ENCODE peak calls at places on chromosome 10, in four cellular contexts. M is HepG2, Y is A549, O is K562. T is an unnamed sample.

GRCh38 chr10:103295391-103296044 is 18.6 kb downstream of the INA start:
- DNase-seq in M (no peak), Y (peak), O (no peak), T (no peak)

GRCh38 chr10:13708256-13708990 is 121.7 kb downstream of the PRPF18 start:
- DNase-seq in M (no peak), Y (no peak), O (no peak), T (no peak)

GRCh38 chr10:101772895-101773761 is 2.8 kb downstream of the FGF8 start:
- DNase-seq in M (no peak), Y (no peak), O (no peak), T (peak)

GRCh38 chr10:76647276-76647675 is 990.3 kb downstream of the KCNMA1 start:
- DNase-seq in M (no peak), Y (no peak), O (no peak), T (no peak)

GRCh38 chr10:1102836-1103235 is 46.7 kb downstream of the WDR37 start:
- DNase-seq in M (no peak), Y (no peak), O (no peak), T (no peak)

GRCh38 chr10:124370426-124370825 is 48.3 kb downstream of the OAT start:
- DNase-seq in M (no peak), Y (no peak), O (no peak), T (no peak)

GRCh38 chr10:124126711-124127385 is 33.5 kb upstream of the CHST15 start:
- DNase-seq in M (no peak), Y (no peak), O (no peak), T (no peak)

GRCh38 chr10:50503661-50504320 is 120.0 kb downstream of the SGMS1 start:
- DNase-seq in M (no peak), Y (no peak), O (peak), T (no peak)

GRCh38 chr10:34504534-34504933 is 310.6 kb downstream of the PARD3 start:
- DNase-seq in M (peak), Y (peak), O (peak), T (no peak)

GRCh38 chr10:70144372-70145110 is 2.0 kb downstream of the TYSND1 start:
- DNase-seq in M (no peak), Y (no peak), O (no peak), T (no peak)

GRCh38 chr10:28551086-28551485 is 18.2 kb downstream of the WAC start:
- DNase-seq in M (no peak), Y (no peak), O (no peak), T (no peak)

GRCh38 chr10:101273736-101274135 is 44.5 kb upstream of the LBX1 start:
- DNase-seq in M (no peak), Y (no peak), O (no peak), T (no peak)

GRCh38 chr10:103837370-103838094 is 17.8 kb downstream of the SH3PXD2A start:
- DNase-seq in M (no peak), Y (no peak), O (no peak), T (peak)

GRCh38 chr10:119516381-119517234 is 25.9 kb downstream of the RGS10 start:
- DNase-seq in M (no peak), Y (no peak), O (peak), T (no peak)

GRCh38 chr10:45442670-45443069 is 68.7 kb downstream of the ALOX5 start:
- DNase-seq in M (no peak), Y (no peak), O (peak), T (no peak)

GRCh38 chr10:50927522-50928189 is 42.2 kb upstream of the A1CF start:
- DNase-seq in M (no peak), Y (no peak), O (no peak), T (no peak)

GRCh38 chr10:103666109-103666508 is 172.6 kb downstream of the NEURL1 start:
- DNase-seq in M (no peak), Y (peak), O (peak), T (no peak)

GRCh38 chr10:76286536-76286935 is 855.1 kb downstream of the LRMDA start:
- DNase-seq in M (no peak), Y (no peak), O (no peak), T (no peak)

GRCh38 chr10:21727452-21728168 is 193.6 kb downstream of the MLLT10 start:
- DNase-seq in M (peak), Y (peak), O (no peak), T (no peak)

GRCh38 chr10:124710266-124710881 is 33.8 kb downstream of the FAM53B start:
- DNase-seq in M (no peak), Y (no peak), O (no peak), T (no peak)

GRCh38 chr10:48442809-48443177 is 136.3 kb downstream of the MAPK8 start:
- DNase-seq in M (no peak), Y (no peak), O (no peak), T (no peak)

GRCh38 chr10:102644066-102644645 is at the start of gene TRIM8:
- DNase-seq in M (peak), Y (peak), O (peak), T (no peak)

GRCh38 chr10:114045071-114045737 is 1.5 kb downstream of the ADRB1 start:
- DNase-seq in M (no peak), Y (no peak), O (no peak), T (peak)

GRCh38 chr10:120600871-120601644 is 144.0 kb downstream of the PLPP4 start:
- DNase-seq in M (no peak), Y (no peak), O (peak), T (no peak)

GRCh38 chr10:83222300-83222699 is 917.0 kb upstream of the GHITM start:
- DNase-seq in M (no peak), Y (no peak), O (no peak), T (no peak)

GRCh38 chr10:69896601-69897000 is 94.9 kb downstream of the COL13A1 start:
- DNase-seq in M (no peak), Y (no peak), O (no peak), T (no peak)

GRCh38 chr10:96588060-96588554 is 1.3 kb upstream of the TM9SF3 start:
- DNase-seq in M (peak), Y (no peak), O (no peak), T (no peak)

GRCh38 chr10:34649385-34649784 is 165.7 kb downstream of the PARD3 start:
- DNase-seq in M (no peak), Y (no peak), O (no peak), T (no peak)

GRCh38 chr10:70381491-70382421 is 669 bp downstream of the LRRC20 start:
- DNase-seq in M (no peak), Y (peak), O (peak), T (peak)

GRCh38 chr10:79112898-79113431 is 44.2 kb downstream of the ZMIZ1 start:
- DNase-seq in M (no peak), Y (peak), O (no peak), T (peak)
- TF ChIP-seq EP300 in M (no peak), Y (no peak), O (no peak), T (peak)

GRCh38 chr10:15324113-15324512 is 47.0 kb downstream of the FAM171A1 start:
- DNase-seq in M (no peak), Y (no peak), O (no peak), T (no peak)

GRCh38 chr10:15321431-15322321 is 49.4 kb downstream of the FAM171A1 start:
- DNase-seq in M (no peak), Y (no peak), O (no peak), T (no peak)

GRCh38 chr10:15320118-15320517 is 51.0 kb downstream of the FAM171A1 start:
- DNase-seq in M (no peak), Y (no peak), O (no peak), T (no peak)

GRCh38 chr10:15316877-15317464 is 54.1 kb downstream of the FAM171A1 start:
- DNase-seq in M (no peak), Y (no peak), O (no peak), T (no peak)

DNA sequence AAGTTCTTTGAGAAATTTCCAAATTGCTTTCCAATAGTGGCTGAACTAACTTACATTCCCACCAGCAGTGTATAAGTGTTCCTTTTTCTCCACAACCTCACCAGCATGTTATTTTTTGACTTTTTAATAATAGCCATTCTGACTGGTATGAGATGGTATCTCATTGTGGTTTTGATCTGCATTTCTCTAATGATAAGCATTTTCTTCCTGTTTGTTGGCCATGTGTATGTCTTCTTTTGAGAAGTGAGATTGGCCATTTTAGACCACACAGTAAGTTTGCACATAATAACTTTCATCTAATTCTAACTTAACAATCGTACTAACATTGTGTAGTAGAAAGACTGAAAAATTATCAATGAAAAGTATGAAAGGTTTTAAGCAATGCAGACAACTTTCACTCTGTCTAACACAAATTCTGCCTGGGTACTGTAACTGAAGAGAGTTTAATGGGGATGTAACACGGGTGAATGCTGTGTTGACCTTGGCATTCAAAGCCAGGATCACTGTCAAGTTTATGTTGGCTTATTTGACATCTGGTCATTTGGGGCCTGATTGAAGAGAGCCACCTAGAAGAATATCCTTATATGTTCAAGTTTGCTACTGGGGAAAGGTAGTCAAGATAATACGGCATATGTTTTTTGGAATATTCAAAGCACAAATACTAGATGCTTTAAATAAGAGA is 50.4 kb downstream of the FAM171A1 start:
- DNase-seq in M (no peak), Y (no peak), O (no peak), T (no peak)
- H3K27ac ChIP-seq in M (no peak), Y (no peak), O (no peak), T (no peak)

DNA sequence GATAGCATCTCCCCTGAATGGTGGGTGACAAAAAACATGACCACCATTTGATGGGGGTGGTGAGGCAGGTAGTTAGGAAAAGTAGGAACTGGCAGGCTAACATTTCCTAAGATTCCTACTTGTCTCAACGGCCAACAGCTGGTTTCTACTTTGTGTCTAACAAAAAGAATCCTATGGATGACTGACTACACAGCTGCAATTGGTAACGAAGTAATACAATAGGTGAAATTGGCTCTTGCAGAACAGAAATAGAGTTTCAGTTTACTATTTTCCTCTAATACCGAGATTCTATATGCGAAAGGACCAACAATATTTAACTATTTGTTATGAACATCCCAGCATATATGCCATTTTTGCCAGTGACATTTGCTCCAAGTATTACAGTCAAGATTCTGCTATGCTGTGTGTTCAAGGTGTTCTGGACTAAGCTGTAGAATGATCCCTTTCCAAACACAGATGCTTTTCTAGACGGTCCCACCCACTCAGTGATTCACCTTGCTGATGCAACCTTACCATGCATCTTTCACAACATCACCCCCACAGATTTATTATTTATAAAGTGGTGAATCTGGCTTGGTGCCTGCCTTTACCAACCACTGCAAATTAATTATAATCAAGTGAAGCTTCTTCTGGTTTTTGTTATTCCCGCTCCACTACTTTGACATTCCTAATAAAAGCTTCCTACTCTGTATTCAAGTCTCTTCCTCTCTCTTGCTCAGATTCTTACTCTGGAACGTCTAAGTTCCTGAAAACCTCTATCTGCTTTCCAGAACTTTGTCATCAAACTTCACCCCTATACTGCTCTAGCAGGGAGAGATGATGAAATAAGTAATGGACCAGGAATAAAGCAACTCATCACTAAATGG is 16.8 kb downstream of the BBIP1 start:
- DNase-seq in M (no peak), Y (peak), O (no peak), T (peak)
- TF ChIP-seq POLR2A in M (no peak), Y (no peak), O (no peak), T (no peak)

GRCh38 chr10:18240185-18240882 is 100.1 kb downstream of the CACNB2 start:
- DNase-seq in M (no peak), Y (no peak), O (no peak), T (no peak)
- TF ChIP-seq EP300 in M (no peak), Y (no peak), O (no peak), T (no peak)

GRCh38 chr10:110076559-110077318 is 69.0 kb downstream of the ADD3 start:
- DNase-seq in M (peak), Y (peak), O (peak), T (peak)
- H3K27ac ChIP-seq in M (peak), Y (peak), O (peak), T (peak)

GRCh38 chr10:131641898-131642297 is 258.9 kb upstream of the PPP2R2D start:
- DNase-seq in M (no peak), Y (no peak), O (no peak), T (no peak)
- TF ChIP-seq POLR2A in M (no peak), Y (no peak), O (no peak), T (no peak)